ENCODE peak calls at places on chromosomes 3 and 15, in nine cellular contexts. Q, V, E, Z, T, N, X, R and W are unnamed samples.

GRCh38 chr15:35626531-35626930 is 80.6 kb upstream of the DPH6 start:
- DNase-seq in V (no peak), Q (no peak), X (no peak), T (peak), R (no peak), E (no peak), N (no peak), Z (peak), W (no peak)

GRCh38 chr15:65870889-65871533 is 1.7 kb downstream of the RAB11A start:
- DNase-seq in R (no peak), V (peak), Z (no peak), X (peak), Q (no peak), T (peak), E (no peak), N (no peak), W (no peak)

GRCh38 chr3:152524198-152525140 is 255.7 kb downstream of the MBNL1 start:
- DNase-seq in Z (peak), V (peak), X (peak), T (peak), E (no peak), Q (peak), N (peak), R (no peak), W (peak)

GRCh38 chr3:162702768-162703385 is 1206.3 kb downstream of the OTOL1 start:
- DNase-seq in V (no peak), T (no peak), Z (no peak), Q (no peak), R (no peak), E (no peak), N (no peak), X (no peak), W (no peak)

GRCh38 chr15:98981851-98982722 is 25.5 kb downstream of the PGPEP1L start:
- DNase-seq in E (no peak), Z (no peak), R (no peak), X (peak), N (no peak), Q (no peak), T (peak), V (no peak), W (no peak)

GRCh38 chr3:30232142-30232541 is 374.3 kb upstream of the TGFBR2 start:
- DNase-seq in R (no peak), V (no peak), T (peak), E (no peak), N (peak), Z (peak), X (peak), Q (no peak), W (no peak)

GRCh38 chr15:37880009-37880834 is 54.2 kb upstream of the TMCO5A start:
- DNase-seq in T (peak), N (no peak), Q (peak), Z (no peak), E (no peak), X (peak), R (no peak), V (peak), W (peak)

GRCh38 chr3:146747928-146748327 is 142.8 kb upstream of the PLSCR5 start:
- DNase-seq in Q (no peak), Z (peak), T (peak), V (peak), R (no peak), E (no peak), X (peak), N (no peak), W (no peak)

GRCh38 chr15:57554063-57554820 is 37.5 kb upstream of the MYZAP start:
- DNase-seq in Q (no peak), T (no peak), R (no peak), N (no peak), Z (no peak), E (peak), V (no peak), X (no peak), W (peak)

GRCh38 chr3:69541823-69542264 is 156.0 kb upstream of the FRMD4B start:
- DNase-seq in T (no peak), V (no peak), Q (no peak), Z (no peak), X (peak), E (peak), N (peak), R (peak), W (peak)

GRCh38 chr3:127712461-127712860 is 39.7 kb downstream of the ABTB1 start:
- DNase-seq in X (no peak), R (no peak), N (no peak), V (no peak), Z (no peak), Q (no peak), T (no peak), E (no peak), W (no peak)

GRCh38 chr15:57611938-57612337 is 20.2 kb downstream of the MYZAP start:
- DNase-seq in V (peak), N (peak), Q (peak), X (peak), T (peak), Z (no peak), R (peak), E (peak), W (no peak)

GRCh38 chr3:69084326-69084667 is 440 bp upstream of the ARL6IP5 start:
- DNase-seq in Z (no peak), N (no peak), V (peak), X (peak), Q (no peak), E (no peak), T (peak), R (no peak), W (no peak)

GRCh38 chr15:73802336-73803105 is 49.4 kb upstream of the INSYN1 start:
- DNase-seq in V (no peak), N (peak), Z (no peak), Q (no peak), T (peak), E (peak), X (no peak), R (peak), W (no peak)

GRCh38 chr3:195540526-195540925 is 2.6 kb downstream of the PPP1R2 start:
- DNase-seq in E (no peak), Q (no peak), T (no peak), Z (no peak), N (no peak), R (no peak), X (no peak), V (no peak), W (no peak)

GRCh38 chr3:184710870-184711365 is 946 bp downstream of the MAGEF1 start:
- DNase-seq in E (peak), X (peak), V (no peak), R (no peak), N (no peak), T (no peak), Z (no peak), Q (no peak), W (no peak)

GRCh38 chr3:27253831-27254230 is 115.4 kb downstream of the NEK10 start:
- DNase-seq in R (no peak), Z (no peak), Q (peak), V (peak), X (peak), E (peak), N (peak), T (peak), W (peak)

GRCh38 chr3:73461582-73461981 is 163.2 kb downstream of the PDZRN3 start:
- DNase-seq in X (peak), E (no peak), T (peak), Z (no peak), V (no peak), Q (no peak), N (peak), R (peak), W (no peak)

GRCh38 chr15:98085003-98085639 is 124.6 kb downstream of the ARRDC4 start:
- DNase-seq in Q (peak), X (peak), R (no peak), T (peak), E (no peak), Z (no peak), V (peak), N (no peak), W (peak)

GRCh38 chr15:52498700-52499099 is 30.0 kb downstream of the MYO5A start:
- DNase-seq in T (peak), Z (no peak), X (no peak), Q (no peak), V (no peak), R (no peak), E (no peak), N (no peak), W (no peak)

GRCh38 chr15:62163847-62164499 is 1.1 kb downstream of the C2CD4B start:
- DNase-seq in E (peak), Z (no peak), R (peak), X (peak), V (no peak), N (no peak), T (no peak), Q (peak), W (no peak)

GRCh38 chr3:14170569-14171159 is 7.7 kb downstream of the XPC start:
- DNase-seq in E (no peak), Q (no peak), N (no peak), R (no peak), Z (peak), V (peak), T (peak), X (peak), W (no peak)

GRCh38 chr3:162738778-162739177 is 1242.2 kb downstream of the OTOL1 start:
- DNase-seq in V (peak), X (peak), N (no peak), R (no peak), T (no peak), E (no peak), Z (no peak), Q (no peak), W (no peak)

GRCh38 chr3:126064627-126065258 is 19.2 kb downstream of the SLC41A3 start:
- DNase-seq in R (no peak), Z (no peak), Q (no peak), T (no peak), N (no peak), X (no peak), V (no peak), E (no peak), W (no peak)

GRCh38 chr15:76342382-76343201 is 6.0 kb downstream of the ISL2 start:
- DNase-seq in Z (no peak), R (no peak), N (no peak), E (no peak), V (no peak), T (no peak), Q (no peak), X (no peak), W (no peak)

GRCh38 chr3:10748040-10748439 is 68.0 kb upstream of the SLC6A11 start:
- DNase-seq in R (no peak), T (no peak), Z (no peak), E (no peak), X (no peak), N (no peak), V (no peak), Q (no peak), W (no peak)

GRCh38 chr15:63322541-63322940 is 45.1 kb downstream of the APH1B start:
- DNase-seq in N (peak), V (no peak), T (peak), X (peak), R (peak), Z (no peak), Q (peak), E (peak), W (peak)

GRCh38 chr15:45114076-45114750 is at the start of the genes DUOX2 and DUOXA2:
- DNase-seq in E (no peak), R (no peak), V (no peak), Z (no peak), Q (no peak), N (no peak), X (no peak), T (no peak), W (no peak)

GRCh38 chr15:63968122-63968524 is 78.2 kb downstream of the DAPK2 start:
- DNase-seq in R (no peak), Z (no peak), T (no peak), V (no peak), E (no peak), Q (no peak), X (no peak), N (no peak), W (no peak)

GRCh38 chr3:179956416-179956830 is 80.3 kb downstream of the PEX5L start:
- DNase-seq in T (no peak), X (no peak), N (no peak), Q (no peak), R (no peak), E (no peak), Z (no peak), V (no peak), W (no peak)

GRCh38 chr15:67785431-67785830 is 39.9 kb upstream of the SKOR1 start:
- DNase-seq in Q (no peak), V (no peak), E (no peak), N (no peak), Z (no peak), R (no peak), X (no peak), T (no peak), W (no peak)

GRCh38 chr15:41860049-41860828 is 21.6 kb downstream of the PLA2G4B start:
- DNase-seq in N (no peak), R (no peak), Z (no peak), X (peak), T (no peak), V (no peak), Q (no peak), E (no peak), W (no peak)

GRCh38 chr3:189981668-189982067 is 139.0 kb downstream of the P3H2 start:
- DNase-seq in R (no peak), E (peak), X (peak), Z (peak), V (peak), Q (no peak), N (no peak), T (peak), W (no peak)

GRCh38 chr3:141386080-141386594 is 17.8 kb downstream of the ZBTB38 start:
- DNase-seq in T (no peak), X (no peak), Q (no peak), R (no peak), N (no peak), V (no peak), Z (no peak), E (no peak), W (no peak)

GRCh38 chr15:40891810-40892448 is 2.3 kb upstream of the VPS18 start:
- DNase-seq in X (peak), R (no peak), V (peak), E (no peak), Q (peak), Z (no peak), T (no peak), N (no peak), W (peak)

GRCh38 chr3:31378226-31378625 is 154.5 kb upstream of the STT3B start:
- DNase-seq in Q (no peak), N (no peak), T (no peak), X (no peak), V (no peak), R (no peak), E (no peak), Z (no peak), W (no peak)

GRCh38 chr15:52503788-52504496 is 24.7 kb downstream of the MYO5A start:
- DNase-seq in E (no peak), V (peak), Q (no peak), R (no peak), X (peak), Z (no peak), N (no peak), T (no peak), W (no peak)

GRCh38 chr3:66904336-66904735 is 93.8 kb upstream of the KBTBD8 start:
- DNase-seq in X (no peak), Q (no peak), N (no peak), R (no peak), Z (no peak), V (no peak), T (no peak), E (no peak), W (no peak)

GRCh38 chr3:66910721-66911120 is 87.4 kb upstream of the KBTBD8 start:
- DNase-seq in N (no peak), V (no peak), X (no peak), T (no peak), Z (no peak), Q (no peak), E (no peak), R (no peak), W (no peak)

GRCh38 chr3:66904816-66905543 is 93.1 kb upstream of the KBTBD8 start:
- DNase-seq in T (peak), N (no peak), R (no peak), Z (no peak), E (no peak), V (no peak), Q (no peak), X (no peak), W (no peak)
- H3K4me3 ChIP-seq in T (no peak), N (no peak), R (no peak), Z (no peak), E (no peak), V (no peak), Q (no peak), X (no peak), W (no peak)

DNA sequence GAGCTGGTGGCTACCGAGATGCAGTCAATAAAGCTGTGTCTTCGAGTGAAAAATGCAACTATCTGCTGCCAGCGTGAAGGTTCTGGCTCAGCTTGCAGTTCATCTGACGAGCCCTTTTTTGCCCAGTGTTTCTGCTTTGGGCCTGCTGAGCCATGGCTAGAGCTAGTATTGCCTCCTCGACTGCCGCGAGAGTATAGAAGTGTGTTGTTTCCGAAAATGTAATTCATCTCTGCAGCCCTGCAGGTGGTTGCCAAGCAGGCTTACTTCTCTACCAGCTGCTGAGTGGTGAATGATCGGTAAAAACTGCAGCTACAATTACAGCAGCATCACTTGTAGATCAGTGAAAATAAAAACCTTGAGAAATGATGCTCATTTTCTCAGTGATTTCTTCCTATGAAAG is 114.8 kb downstream of the DLG1 start:
- DNase-seq in V (no peak), X (no peak), R (no peak), T (no peak), N (no peak), E (no peak), Q (no peak), Z (no peak), W (no peak)
- H3K4me3 ChIP-seq in V (no peak), X (no peak), R (no peak), T (no peak), N (no peak), E (no peak), Q (no peak), Z (no peak), W (no peak)

GRCh38 chr3:187873843-187874242 is 128.6 kb upstream of the BCL6 start:
- DNase-seq in N (no peak), E (no peak), Z (no peak), V (no peak), T (no peak), Q (no peak), R (no peak), X (no peak), W (no peak)

GRCh38 chr3:187878776-187879524 is 133.7 kb upstream of the BCL6 start:
- DNase-seq in E (no peak), T (peak), Q (no peak), X (peak), V (peak), N (no peak), R (no peak), Z (no peak), W (peak)

GRCh38 chr3:187871204-187871591 is 125.9 kb upstream of the BCL6 start:
- DNase-seq in E (no peak), X (no peak), V (no peak), R (no peak), T (no peak), Q (no peak), Z (no peak), N (no peak), W (no peak)

GRCh38 chr3:187880438-187880837 is 135.2 kb upstream of the BCL6 start:
- DNase-seq in Z (no peak), Q (no peak), E (no peak), X (peak), T (no peak), N (no peak), R (no peak), V (no peak), W (no peak)

DNA sequence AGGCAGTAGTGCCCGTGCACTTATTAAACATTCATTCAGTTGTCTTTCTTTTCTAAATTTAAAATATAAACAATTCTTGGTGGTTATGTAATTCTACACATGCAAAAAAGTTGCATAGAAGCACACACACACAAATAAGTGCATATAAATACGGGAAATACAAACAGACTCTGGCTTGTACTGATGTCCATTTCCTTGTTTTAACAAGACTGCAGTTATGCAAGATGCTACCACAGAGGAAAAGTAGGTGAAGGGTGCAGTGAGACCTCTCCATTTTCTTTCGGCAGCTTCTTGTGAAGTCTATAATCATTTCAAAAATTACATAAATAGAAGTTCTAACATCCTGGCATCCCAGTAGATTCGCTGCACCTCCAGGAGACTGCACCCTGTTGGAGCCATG is 130.6 kb upstream of the BCL6 start:
- DNase-seq in T (no peak), Z (no peak), X (no peak), V (no peak), E (no peak), Q (no peak), N (no peak), R (no peak), W (no peak)
- H3K4me3 ChIP-seq in T (no peak), Z (no peak), X (no peak), V (no peak), E (no peak), Q (no peak), N (no peak), R (no peak), W (no peak)

GRCh38 chr3:23743141-23743784 is 62.5 kb upstream of the UBE2E1 start:
- DNase-seq in E (no peak), Q (no peak), V (peak), N (no peak), R (no peak), T (no peak), X (no peak), Z (no peak), W (no peak)
- H3K4me3 ChIP-seq in E (no peak), Q (no peak), V (peak), N (no peak), R (no peak), T (no peak), X (no peak), Z (no peak), W (no peak)

GRCh38 chr15:28920781-28921331 is 35.1 kb downstream of the APBA2 start:
- DNase-seq in X (no peak), T (no peak), V (no peak), E (no peak), Q (no peak), Z (no peak), R (no peak), N (no peak), W (no peak)
- H3K4me3 ChIP-seq in X (no peak), T (no peak), V (no peak), E (no peak), Q (no peak), Z (no peak), R (no peak), N (no peak), W (no peak)

GRCh38 chr3:50607271-50608091 is 4.1 kb downstream of the CISH start:
- DNase-seq in T (no peak), E (no peak), Z (no peak), V (no peak), N (no peak), Q (no peak), X (no peak), R (no peak), W (no peak)
- H3K4me3 ChIP-seq in T (no peak), E (no peak), Z (no peak), V (no peak), N (peak), Q (no peak), X (no peak), R (peak), W (no peak)